ENCODE peak calls at places on chromosomes 3 and 15, in eight cellular contexts. Q is IMR-90, E is GM20000, L is glutamatergic neuron, F is psoas muscle, G is GM12878, C is AG04450, W is esophagus squamous epithelium. V is an unnamed sample.

GRCh38 chr3:24687646-24688045 is 193.0 kb upstream of the THRB start:
- DNase-seq in E (no peak), Q (no peak), G (no peak), L (no peak), F (no peak), W (no peak), C (no peak), V (no peak)

GRCh38 chr15:69524296-69524695 is 71.7 kb downstream of the RPLP1 start:
- DNase-seq in Q (no peak), E (no peak), L (no peak), G (no peak), F (no peak), C (no peak), W (no peak), V (no peak)

GRCh38 chr3:145623349-145623748 is 537.6 kb downstream of the PLOD2 start:
- DNase-seq in F (no peak), E (no peak), L (no peak), Q (no peak), W (no peak), C (no peak), G (no peak), V (no peak)

GRCh38 chr15:72199721-72200212 is 2.2 kb upstream of the GRAMD2A start:
- DNase-seq in L (peak), E (peak), F (peak), W (peak), C (peak), Q (peak), G (peak), V (peak)

GRCh38 chr3:177213806-177214528 is 16.7 kb upstream of the TBL1XR1 start:
- DNase-seq in C (no peak), L (no peak), E (no peak), W (no peak), G (no peak), Q (no peak), F (no peak), V (no peak)

GRCh38 chr15:94412979-94413741 is 181.8 kb downstream of the MCTP2 start:
- DNase-seq in L (no peak), Q (peak), W (no peak), E (peak), G (no peak), C (no peak), F (no peak), V (no peak)

GRCh38 chr3:152100491-152101086 is 168.1 kb upstream of the MBNL1 start:
- DNase-seq in W (no peak), L (no peak), Q (no peak), E (peak), G (peak), F (no peak), C (no peak), V (no peak)

GRCh38 chr3:65284971-65285370 is 597.2 kb upstream of the ADAMTS9 start:
- DNase-seq in G (no peak), W (no peak), L (no peak), Q (no peak), F (no peak), E (no peak), C (no peak), V (no peak)

GRCh38 chr15:79450648-79451047 is 18.5 kb downstream of the MINAR1 start:
- DNase-seq in Q (no peak), F (no peak), G (no peak), C (no peak), L (no peak), W (no peak), E (no peak), V (no peak)

GRCh38 chr15:83190450-83190849 is 17.2 kb downstream of the HDGFL3 start:
- DNase-seq in C (no peak), E (no peak), F (no peak), Q (no peak), L (no peak), W (no peak), G (no peak), V (no peak)

GRCh38 chr3:45986303-45986982 is 9.2 kb downstream of the FYCO1 start:
- DNase-seq in F (no peak), Q (peak), L (no peak), E (no peak), C (no peak), W (no peak), G (no peak), V (no peak)

GRCh38 chr15:96046620-96047240 is 283.8 kb upstream of the NR2F2 start:
- DNase-seq in Q (no peak), L (no peak), E (no peak), W (no peak), G (no peak), C (no peak), F (no peak), V (no peak)

GRCh38 chr3:197490098-197490497 is 65.7 kb downstream of the BDH1 start:
- DNase-seq in E (no peak), C (no peak), G (no peak), L (no peak), Q (peak), F (no peak), W (no peak), V (no peak)

GRCh38 chr15:70854669-70854976 is 666 bp upstream of the LARP6 start:
- DNase-seq in C (no peak), G (no peak), F (no peak), Q (peak), W (no peak), L (no peak), E (no peak), V (no peak)

GRCh38 chr15:73787621-73788020 is 34.5 kb upstream of the INSYN1 start:
- DNase-seq in F (no peak), G (no peak), Q (no peak), C (no peak), L (no peak), W (no peak), E (no peak), V (no peak)

GRCh38 chr15:56042523-56042922 is 49.1 kb upstream of the NEDD4 start:
- DNase-seq in L (no peak), Q (no peak), G (no peak), E (no peak), W (no peak), C (no peak), F (no peak), V (no peak)

GRCh38 chr3:177713921-177714900 is 516.9 kb upstream of the TBL1XR1 start:
- DNase-seq in E (no peak), C (no peak), W (no peak), F (no peak), Q (no peak), G (no peak), L (no peak), V (no peak)

GRCh38 chr15:67189326-67190051 is 65.0 kb downstream of the AAGAB start:
- DNase-seq in Q (peak), C (no peak), L (no peak), E (no peak), G (no peak), W (no peak), F (peak), V (no peak)

GRCh38 chr3:153633407-153633806 is 471.4 kb downstream of the RAP2B start:
- DNase-seq in L (no peak), E (no peak), G (no peak), C (no peak), Q (no peak), W (no peak), F (no peak), V (no peak)

GRCh38 chr3:128727996-128728395 is 2.0 kb downstream of the RAB7A start:
- DNase-seq in L (no peak), G (no peak), E (no peak), C (no peak), Q (no peak), W (no peak), F (no peak), V (no peak)

GRCh38 chr15:43218908-43219706 is 1.7 kb downstream of the EPB42 start:
- DNase-seq in E (no peak), L (peak), C (no peak), F (no peak), W (no peak), G (no peak), Q (peak), V (peak)

GRCh38 chr3:69770219-69770618 is 31.0 kb downstream of the MITF start:
- DNase-seq in G (no peak), F (no peak), W (no peak), Q (peak), L (no peak), E (no peak), C (no peak), V (no peak)

GRCh38 chr3:130508970-130509369 is 8.0 kb upstream of the COL6A6 start:
- DNase-seq in C (no peak), Q (no peak), L (no peak), W (no peak), F (no peak), G (no peak), E (no peak), V (no peak)

GRCh38 chr3:58299839-58300516 is 6.1 kb upstream of the RPP14 start:
- DNase-seq in C (peak), W (no peak), G (no peak), F (no peak), E (peak), L (no peak), Q (peak), V (no peak)

GRCh38 chr3:194572131-194572789 is 61.0 kb downstream of the TMEM44 start:
- DNase-seq in E (no peak), W (no peak), C (no peak), G (no peak), L (no peak), F (peak), Q (peak), V (no peak)

GRCh38 chr3:130341882-130342281 is 3.6 kb upstream of the COL6A5 start:
- DNase-seq in G (no peak), Q (no peak), F (no peak), C (no peak), L (no peak), E (no peak), W (no peak), V (no peak)

GRCh38 chr3:50516048-50516871 is 12.8 kb upstream of the CACNA2D2 start:
- DNase-seq in G (no peak), W (no peak), E (no peak), F (peak), Q (no peak), L (peak), C (no peak), V (peak)

GRCh38 chr3:137065381-137065780 is 107.6 kb downstream of the IL20RB start:
- DNase-seq in E (no peak), W (no peak), G (no peak), F (no peak), L (no peak), C (no peak), Q (no peak), V (no peak)

GRCh38 chr3:13013595-13013993 is 59.6 kb downstream of the IQSEC1 start:
- DNase-seq in W (no peak), C (no peak), F (no peak), G (no peak), Q (no peak), E (no peak), L (no peak), V (no peak)

GRCh38 chr3:97823503-97824004 is 1.7 kb downstream of the CRYBG3 start:
- DNase-seq in W (no peak), L (no peak), E (no peak), F (peak), Q (no peak), G (no peak), C (no peak), V (no peak)

GRCh38 chr15:94175420-94175819 is 55.9 kb upstream of the MCTP2 start:
- DNase-seq in L (no peak), E (no peak), Q (no peak), F (no peak), C (no peak), W (no peak), G (no peak), V (no peak)

GRCh38 chr15:39083213-39083612 is 497.7 kb upstream of the THBS1 start:
- DNase-seq in E (no peak), W (no peak), G (no peak), L (no peak), C (no peak), F (no peak), Q (peak), V (no peak)

GRCh38 chr3:29697989-29698388 is 417.1 kb downstream of the RBMS3 start:
- DNase-seq in L (no peak), F (no peak), C (no peak), W (no peak), E (no peak), Q (peak), G (no peak), V (no peak)

GRCh38 chr3:166900866-166901577 is 479.1 kb downstream of the ZBBX start:
- DNase-seq in F (no peak), Q (no peak), L (no peak), W (no peak), G (no peak), C (no peak), E (no peak), V (no peak)

GRCh38 chr3:166902374-166902773 is 477.7 kb downstream of the ZBBX start:
- DNase-seq in F (no peak), Q (no peak), E (no peak), W (no peak), L (no peak), G (no peak), C (no peak), V (no peak)
- TF ChIP-seq CTCF in F (no peak), Q (peak), E (no peak), W (no peak), L (no peak), G (no peak), C (no peak), V (peak)

DNA sequence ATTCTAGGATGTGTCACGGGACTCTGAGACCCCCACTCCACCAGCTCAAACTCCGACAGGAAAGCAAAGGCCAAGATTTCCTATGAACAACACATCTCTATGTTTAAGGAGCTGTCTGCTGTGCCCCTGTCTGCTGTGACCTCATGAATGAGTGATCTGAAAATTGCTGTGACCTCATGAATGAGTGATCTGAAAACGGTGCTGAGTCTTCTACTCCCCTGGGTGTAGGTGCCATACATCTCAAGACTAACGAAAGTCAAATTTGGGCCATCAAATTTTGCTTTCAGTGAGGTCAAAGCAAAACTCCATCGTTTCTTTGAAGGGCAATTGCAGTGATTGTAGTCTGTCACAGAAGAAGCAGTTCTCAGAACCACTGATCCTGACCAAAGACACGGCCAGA is 24.4 kb downstream of the IL5RA start:
- DNase-seq in Q (no peak), W (no peak), L (no peak), G (no peak), C (no peak), F (no peak), E (no peak), V (no peak)
- TF ChIP-seq CTCF in Q (no peak), W (no peak), L (no peak), G (no peak), C (no peak), F (no peak), E (no peak), V (no peak)

GRCh38 chr3:164903820-164904451 is 174.4 kb downstream of the SI start:
- DNase-seq in G (no peak), L (no peak), Q (no peak), C (no peak), W (no peak), E (no peak), F (no peak), V (no peak)
- TF ChIP-seq CTCF in G (no peak), L (no peak), Q (no peak), C (no peak), W (no peak), E (no peak), F (no peak), V (no peak)

GRCh38 chr3:47841786-47842349 is 38.9 kb downstream of the DHX30 start:
- DNase-seq in W (no peak), F (no peak), Q (no peak), L (no peak), G (no peak), C (no peak), E (no peak), V (no peak)

GRCh38 chr3:47836986-47837385 is 34.0 kb downstream of the DHX30 start:
- DNase-seq in L (no peak), W (no peak), F (no peak), C (no peak), G (no peak), Q (no peak), E (no peak), V (no peak)

GRCh38 chr3:47838503-47838902 is 35.6 kb downstream of the DHX30 start:
- DNase-seq in Q (no peak), F (no peak), W (no peak), E (no peak), L (no peak), C (no peak), G (no peak), V (no peak)
- TF ChIP-seq CTCF in Q (no peak), F (no peak), W (no peak), E (no peak), L (no peak), C (no peak), G (no peak), V (no peak)

GRCh38 chr15:75178938-75179772 is 22.5 kb upstream of the C15orf39 start:
- DNase-seq in F (no peak), E (no peak), L (no peak), W (no peak), C (no peak), Q (no peak), G (no peak), V (no peak)

GRCh38 chr15:75179773-75180140 is 21.9 kb upstream of the C15orf39 start:
- DNase-seq in F (no peak), E (no peak), W (no peak), C (no peak), L (no peak), G (no peak), Q (no peak), V (no peak)

GRCh38 chr15:75185271-75186029 is 16.2 kb upstream of the C15orf39 start:
- DNase-seq in W (no peak), C (no peak), Q (no peak), G (no peak), L (no peak), E (no peak), F (no peak), V (no peak)

GRCh38 chr15:75181780-75182179 is 19.9 kb upstream of the C15orf39 start:
- DNase-seq in F (no peak), C (no peak), W (no peak), E (no peak), L (no peak), Q (no peak), G (no peak), V (no peak)

GRCh38 chr15:75182187-75183131 is 19.2 kb upstream of the C15orf39 start:
- DNase-seq in E (peak), C (no peak), Q (peak), F (no peak), W (no peak), L (no peak), G (no peak), V (no peak)
- TF ChIP-seq CTCF in E (peak), C (no peak), Q (no peak), F (no peak), W (no peak), L (no peak), G (no peak), V (no peak)

DNA sequence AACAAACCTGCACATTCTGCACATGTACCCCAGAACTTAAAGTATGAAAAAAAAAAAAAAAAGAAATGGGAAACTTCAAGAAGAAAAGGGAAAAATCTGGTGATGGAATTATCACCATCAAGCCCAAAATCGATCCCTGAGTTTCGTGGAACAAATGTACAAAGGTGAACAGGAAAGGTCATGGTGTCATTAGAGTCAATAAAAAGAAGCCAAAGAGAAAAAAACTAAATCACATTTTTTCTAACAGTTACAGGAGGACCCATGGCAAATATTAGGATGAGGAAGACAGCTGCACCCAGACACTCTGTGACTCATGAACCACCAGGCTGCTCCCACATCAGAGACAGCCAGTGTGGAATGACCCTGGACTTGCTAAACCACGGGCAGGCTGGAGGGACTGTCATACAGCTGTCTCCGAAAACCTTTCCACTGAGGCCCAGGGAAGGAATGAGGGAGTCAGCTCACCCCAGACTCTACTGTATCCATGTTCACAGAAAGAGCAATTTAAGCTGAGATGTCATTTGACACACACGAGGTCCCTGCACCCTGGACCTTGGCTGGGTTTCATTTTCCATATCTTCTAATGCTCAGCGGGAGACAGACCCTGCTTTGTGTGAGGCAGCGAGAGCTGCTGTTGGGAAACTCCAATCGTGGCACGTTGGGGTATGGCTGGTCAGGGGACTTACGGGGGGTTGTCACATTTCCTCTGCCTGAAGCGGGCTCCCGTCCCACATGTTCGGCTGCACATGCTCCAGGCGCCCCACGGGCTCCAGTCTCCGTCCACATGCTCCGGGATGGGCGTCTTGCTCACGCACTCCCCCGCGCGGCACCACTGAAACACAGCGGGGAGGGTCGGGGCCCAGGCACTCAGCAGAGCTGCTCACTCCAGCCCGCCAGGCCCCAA is 210.2 kb downstream of the ADAMTS17 start:
- DNase-seq in F (no peak), C (no peak), E (peak), L (no peak), Q (peak), G (no peak), W (no peak), V (peak)
- TF ChIP-seq CTCF in F (peak), C (peak), E (peak), L (no peak), Q (peak), G (no peak), W (no peak), V (peak)

GRCh38 chr15:76931397-76932089 is at the start of gene RCN2:
- DNase-seq in G (peak), E (peak), F (peak), C (peak), W (peak), Q (peak), L (peak), V (peak)
- TF ChIP-seq CTCF in G (no peak), E (no peak), F (peak), C (no peak), W (no peak), Q (no peak), L (no peak), V (no peak)

GRCh38 chr15:51782357-51782896 is 31.0 kb downstream of the TMOD2 start:
- DNase-seq in L (no peak), C (no peak), G (no peak), W (no peak), F (no peak), E (no peak), Q (no peak), V (no peak)
- TF ChIP-seq CTCF in L (peak), C (peak), G (peak), W (no peak), F (no peak), E (no peak), Q (peak), V (peak)

DNA sequence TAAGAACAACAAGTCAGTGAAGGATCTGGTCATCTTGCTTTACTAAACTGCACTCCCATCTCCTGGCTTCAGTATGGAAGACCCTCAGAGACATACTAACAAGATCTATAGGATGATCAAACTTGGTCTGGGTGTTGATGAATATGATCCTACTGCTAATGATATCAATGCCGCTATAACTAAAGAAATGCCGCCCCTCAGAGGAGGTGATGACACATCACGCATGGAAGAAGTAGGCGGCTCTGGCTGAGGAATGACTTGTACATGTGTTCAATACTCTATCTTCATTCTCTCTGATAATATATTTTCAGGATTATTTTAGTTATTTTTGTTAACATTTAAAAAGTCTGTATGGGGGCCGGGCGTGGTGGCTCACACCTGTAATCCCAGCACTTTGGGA is 17.5 kb upstream of the EIF2B5 start:
- DNase-seq in E (no peak), L (no peak), C (no peak), F (no peak), G (no peak), Q (no peak), W (no peak), V (no peak)
- TF ChIP-seq CTCF in E (no peak), L (no peak), C (no peak), F (no peak), G (no peak), Q (no peak), W (no peak), V (no peak)

GRCh38 chr3:179929091-179929529 is 107.6 kb downstream of the PEX5L start:
- DNase-seq in G (no peak), Q (peak), L (peak), C (peak), E (peak), W (no peak), F (peak), V (peak)
- TF ChIP-seq CTCF in G (peak), Q (peak), L (peak), C (peak), E (peak), W (peak), F (peak), V (peak)

V was measured in neural crest cell.